ENCODE peak calls at places on chromosomes 12 and 14, in seven cellular contexts. O is heart left ventricle, T is aorta, U is spleen, Y is small intestine, N is A549, D is pancreas. F is an unnamed sample.

GRCh38 chr12:46107591-46107990 is 117.2 kb upstream of the SCAF11 start:
- DNase-seq in O (no peak), T (no peak), U (no peak), Y (no peak), N (no peak), D (no peak), F (no peak)

GRCh38 chr12:11778703-11779102 is 129.2 kb downstream of the ETV6 start:
- DNase-seq in O (no peak), T (no peak), U (no peak), Y (no peak), N (no peak), D (no peak), F (no peak)

GRCh38 chr14:70956511-70956910 is 49.3 kb downstream of the PCNX1 start:
- DNase-seq in O (no peak), T (no peak), U (no peak), Y (no peak), N (no peak), D (no peak), F (no peak)

GRCh38 chr12:32891956-32892355 is 4.6 kb downstream of the PKP2 start:
- DNase-seq in O (no peak), T (no peak), U (no peak), Y (no peak), N (peak; percentile 20), D (no peak), F (no peak)

GRCh38 chr12:92926549-92926948 is 2.5 kb downstream of the EEA1 start:
- DNase-seq in O (no peak), T (no peak), U (no peak), Y (no peak), N (no peak), D (no peak), F (no peak)

GRCh38 chr14:101328412-101329149 is 232.7 kb upstream of the DIO3 start:
- DNase-seq in O (no peak), T (no peak), U (no peak), Y (no peak), N (no peak), D (no peak), F (no peak)

GRCh38 chr14:38964630-38965029 is 138.4 kb downstream of the SEC23A start:
- DNase-seq in O (no peak), T (no peak), U (no peak), Y (no peak), N (peak; percentile 14), D (no peak), F (no peak)

GRCh38 chr12:14937689-14938088 is 648 bp downstream of the ERP27 start:
- DNase-seq in O (no peak), T (no peak), U (no peak), Y (no peak), N (no peak), D (no peak), F (no peak)

GRCh38 chr14:52032196-52032865 is 36.5 kb downstream of the NID2 start:
- DNase-seq in O (no peak), T (no peak), U (no peak), Y (no peak), N (no peak), D (no peak), F (no peak)

GRCh38 chr14:57755018-57755521 is 110.8 kb downstream of the SLC35F4 start:
- DNase-seq in O (no peak), T (no peak), U (no peak), Y (no peak), N (no peak), D (no peak), F (no peak)

GRCh38 chr12:105928436-105928835 is 210.3 kb downstream of the NUAK1 start:
- DNase-seq in O (no peak), T (no peak), U (no peak), Y (peak; percentile 10), N (no peak), D (peak; percentile 61), F (no peak)

GRCh38 chr12:120199595-120200306 is 1.2 kb downstream of the RPLP0 start:
- DNase-seq in O (no peak), T (peak; percentile 51), U (no peak), Y (peak; percentile 33), N (no peak), D (no peak), F (no peak)

GRCh38 chr14:91009501-91010152 is 50.8 kb downstream of the RPS6KA5 start:
- DNase-seq in O (no peak), T (no peak), U (no peak), Y (no peak), N (no peak), D (no peak), F (no peak)

GRCh38 chr12:132596016-132596415 is 14.4 kb downstream of the LRCOL1 start:
- DNase-seq in O (no peak), T (no peak), U (no peak), Y (no peak), N (peak; percentile 39), D (no peak), F (no peak)

GRCh38 chr14:41606249-41607118 is at the start of gene LRFN5:
- DNase-seq in O (peak; percentile 61), T (peak; percentile 56), U (peak; percentile 71), Y (peak; percentile 11), N (no peak), D (peak; percentile 22), F (no peak)

GRCh38 chr12:107344035-107344808 is 250.9 kb upstream of the CRY1 start:
- DNase-seq in O (no peak), T (no peak), U (no peak), Y (no peak), N (peak; percentile 96), D (no peak), F (no peak)

GRCh38 chr12:121787063-121787774 is 6.3 kb downstream of the RHOF start:
- DNase-seq in O (no peak), T (no peak), U (peak; percentile 91), Y (no peak), N (peak; percentile 75), D (no peak), F (no peak)

GRCh38 chr14:69059658-69060648 is 80.9 kb upstream of the ACTN1 start:
- DNase-seq in O (peak; percentile 27), T (peak; percentile 78), U (no peak), Y (no peak), N (peak; percentile 81), D (no peak), F (no peak)
- H3K27ac ChIP-seq in O (peak overlapping the region; percentile 20), T (peak overlapping the region; percentile 70), U (peak overlapping the region; percentile 66), Y (no peak overlapping the region), N (peak overlapping the region; percentile 56), D (peak overlapping the region; percentile 50), F (no peak overlapping the region)

GRCh38 chr12:57129311-57130288 is 1.3 kb downstream of the LRP1 start:
- DNase-seq in O (peak; percentile 57), T (no peak), U (peak; percentile 62), Y (peak; percentile 43), N (no peak), D (no peak), F (no peak)

GRCh38 chr12:57127101-57127709 is 1.1 kb upstream of the LRP1 start:
- DNase-seq in O (peak; percentile 88), T (peak; percentile 88), U (peak; percentile 80), Y (peak; percentile 96), N (peak; percentile 79), D (peak; percentile 84), F (peak; percentile 54)

GRCh38 chr12:57127710-57128518 is at the start of gene LRP1:
- DNase-seq in O (peak; percentile 92), T (peak; percentile 91), U (peak; percentile 90), Y (peak; percentile 84), N (peak; percentile 88), D (peak; percentile 89), F (peak; percentile 87)

GRCh38 chr12:57126561-57126960 is 1.7 kb upstream of the LRP1 start:
- DNase-seq in O (no peak), T (no peak), U (peak; percentile 20), Y (peak; percentile 39), N (no peak), D (no peak), F (no peak)

DNA sequence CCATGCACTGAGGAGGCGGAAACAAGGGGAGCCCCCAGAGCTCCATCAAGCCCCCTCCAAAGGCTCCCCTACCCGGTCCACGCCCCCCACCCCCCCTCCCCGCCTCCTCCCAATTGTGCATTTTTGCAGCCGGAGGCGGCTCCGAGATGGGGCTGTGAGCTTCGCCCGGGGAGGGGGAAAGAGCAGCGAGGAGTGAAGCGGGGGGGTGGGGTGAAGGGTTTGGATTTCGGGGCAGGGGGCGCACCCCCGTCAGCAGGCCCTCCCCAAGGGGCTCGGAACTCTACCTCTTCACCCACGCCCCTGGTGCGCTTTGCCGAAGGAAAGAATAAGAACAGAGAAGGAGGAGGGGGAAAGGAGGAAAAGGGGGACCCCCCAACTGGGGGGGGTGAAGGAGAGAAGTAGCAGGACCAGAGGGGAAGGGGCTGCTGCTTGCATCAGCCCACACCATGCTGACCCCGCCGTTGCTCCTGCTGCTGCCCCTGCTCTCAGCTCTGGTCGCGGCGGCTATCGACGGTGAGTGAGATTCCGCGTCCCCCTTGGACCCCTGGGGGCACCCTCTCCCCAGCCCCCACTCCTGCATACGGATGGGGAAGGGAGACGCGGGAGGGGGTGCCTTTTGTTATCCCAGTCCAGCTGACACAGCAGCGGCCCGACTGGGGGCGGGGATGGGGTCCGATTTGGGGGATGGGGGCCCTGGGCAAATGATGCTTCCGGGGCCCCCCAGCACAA is 400 bp downstream of the LRP1 start:
- DNase-seq in O (no peak), T (no peak), U (peak; percentile 74), Y (no peak), N (no peak), D (peak; percentile 52), F (no peak)
- H3K27ac ChIP-seq in O (peak overlapping the region; percentile 97), T (peak overlapping the region; percentile 59), U (peak overlapping the region; percentile 87), Y (peak overlapping the region; percentile 13), N (peak overlapping the region; percentile 88), D (peak overlapping the region; percentile 22), F (peak overlapping the region; percentile 66)

DNA sequence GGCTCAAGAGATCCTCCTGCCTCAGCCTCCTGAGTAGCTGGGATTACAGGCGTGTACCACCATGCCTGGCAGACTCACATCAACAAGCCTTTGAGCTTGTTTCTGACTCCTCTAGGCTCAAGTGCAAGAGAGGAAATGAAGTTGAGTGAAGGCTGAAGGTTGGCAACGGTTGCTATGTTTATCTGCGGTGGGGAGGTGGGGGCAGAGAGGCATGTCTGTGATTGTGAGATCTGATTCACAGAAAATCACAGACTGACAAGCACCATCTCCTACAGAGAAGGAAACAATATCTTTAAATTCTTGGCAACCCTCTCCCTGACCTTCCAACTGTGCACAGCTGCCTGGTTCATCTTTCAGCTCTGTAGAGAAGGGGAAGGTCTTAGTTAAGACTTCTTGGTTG is 22.1 kb upstream of the NINJ2 start:
- DNase-seq in O (peak; percentile 29), T (no peak), U (peak; percentile 85), Y (peak; percentile 54), N (peak; percentile 42), D (no peak), F (no peak)
- H3K27ac ChIP-seq in O (no peak overlapping the region), T (no peak overlapping the region), U (peak overlapping the region; percentile 84), Y (no peak overlapping the region), N (no peak overlapping the region), D (no peak overlapping the region), F (no peak overlapping the region)

GRCh38 chr14:73712540-73713141 is 1.5 kb downstream of the PNMA1 start:
- DNase-seq in O (no peak), T (no peak), U (peak; percentile 81), Y (peak; percentile 71), N (no peak), D (no peak), F (no peak)
- H3K27ac ChIP-seq in O (peak overlapping the region; percentile 88), T (peak overlapping the region; percentile 6), U (peak overlapping the region; percentile 89), Y (peak overlapping the region; percentile 35), N (peak overlapping the region; percentile 94), D (no peak overlapping the region), F (peak overlapping the region; percentile 98)